ENCODE peak calls at places on chromosome X, in nine cellular contexts. A is KBM-7; Q is activated T-cell treated with anti-CD3 and anti-CD28 coated beads for 1 hour; U is activated naive CD4-positive, alpha-beta T cell treated with anti-CD3 and anti-CD28 coated beads, Interleukin-2, amount 10 ng/mL, durations not matched to agents 7 days and 5 days; R is upper lobe of right lung; W is stimulated activated CD8-positive, alpha-beta memory T cell treated with anti-CD3 and anti-CD28 coated beads, Interleukin-4, amount 100 ng/mL, for 4 hours; K is ecto neural progenitor cell; I is fibroblast of the conjunctiva; F is activated CD8-positive, alpha-beta memory T cell treated with anti-CD3 and anti-CD28 coated beads for 4 hours. S is an unnamed sample.

GRCh38 chrX:124289443-124289842 is 43.0 kb upstream of the TEX13D start:
- DNase-seq in Q (no peak), R (no peak), F (no peak), A (no peak), U (no peak), K (no peak), W (no peak), I (no peak), S (no peak)

GRCh38 chrX:3713937-3714434 is 537 bp upstream of the PRKX start:
- DNase-seq in R (no peak), W (no peak), U (no peak), K (peak), F (no peak), Q (no peak), A (no peak), I (no peak), S (no peak)

GRCh38 chrX:143788265-143788664 is 67.7 kb upstream of the SPANXN2 start:
- DNase-seq in U (no peak), W (no peak), A (peak), K (no peak), Q (no peak), F (no peak), R (no peak), I (peak), S (no peak)

GRCh38 chrX:103805860-103806259 is 26.2 kb downstream of the RAB9B start:
- DNase-seq in R (no peak), W (no peak), I (no peak), U (no peak), F (no peak), Q (no peak), K (no peak), A (no peak), S (no peak)

GRCh38 chrX:47091149-47091775 is 13.0 kb downstream of the RGN start:
- DNase-seq in F (no peak), K (no peak), Q (no peak), U (no peak), A (peak), W (no peak), R (no peak), I (no peak), S (no peak)

GRCh38 chrX:39874202-39874816 is 223.4 kb downstream of the BCOR start:
- DNase-seq in U (peak), F (no peak), R (no peak), W (no peak), Q (no peak), I (no peak), K (no peak), A (no peak), S (peak)

GRCh38 chrX:16946971-16947562 is 609 bp downstream of the REPS2 start:
- DNase-seq in K (peak), Q (no peak), W (no peak), U (peak), F (no peak), R (peak), I (no peak), A (no peak), S (no peak)

GRCh38 chrX:149453911-149454820 is 50.9 kb downstream of the IDS start:
- DNase-seq in R (no peak), K (no peak), A (no peak), F (no peak), W (no peak), I (no peak), U (no peak), Q (no peak), S (no peak)

GRCh38 chrX:17697191-17697590 is 40.1 kb upstream of the SCML1 start:
- DNase-seq in R (no peak), K (no peak), Q (no peak), F (no peak), W (no peak), I (no peak), A (peak), U (no peak), S (no peak)

S was measured in activated T-helper 1 cell treated with anti-CD3 and anti-CD28 coated beads, Interleukin-2, amount 50 U/mL, for 16 hours.